ENCODE peak calls at places on chromosomes 3 and 15, in eight cellular contexts. D is left ventricle myocardium inferior; M is endodermal cell; K is transverse colon; R is upper lobe of right lung; W is suprapubic skin; G is CD8-positive, alpha-beta T cell; U is tibial nerve. Z is an unnamed sample.

GRCh38 chr3:50274371-50275104 is 4.3 kb upstream of the LSMEM2 start:
- DNase-seq in D (peak), M (peak), K (peak), R (peak), W (peak), G (peak), U (no peak), Z (no peak)

GRCh38 chr3:71817262-71817661 is 32.3 kb upstream of the PROK2 start:
- DNase-seq in D (no peak), M (peak), K (no peak), R (no peak), W (no peak), G (no peak), U (no peak), Z (no peak)

GRCh38 chr3:37943631-37944242 is 46.8 kb upstream of the VILL start:
- DNase-seq in D (no peak), M (no peak), K (no peak), R (no peak), W (no peak), G (no peak), U (no peak), Z (no peak)

GRCh38 chr3:78003090-78003489 is 963.2 kb downstream of the ROBO2 start:
- DNase-seq in D (no peak), M (peak), K (no peak), R (no peak), W (no peak), G (no peak), U (no peak), Z (no peak)

GRCh38 chr3:169659096-169659521 is 4.4 kb downstream of the MECOM start:
- DNase-seq in D (peak), M (peak), K (no peak), R (peak), W (no peak), G (no peak), U (no peak), Z (no peak)

GRCh38 chr3:99901200-99901926 is 83.7 kb downstream of the CMSS1 start:
- DNase-seq in D (no peak), M (no peak), K (no peak), R (no peak), W (no peak), G (no peak), U (no peak), Z (no peak)

GRCh38 chr15:71508081-71508682 is 302.2 kb upstream of the NR2E3 start:
- DNase-seq in D (no peak), M (no peak), K (no peak), R (no peak), W (no peak), G (no peak), U (no peak), Z (no peak)

GRCh38 chr3:165195628-165196576 is at the start of gene SLITRK3:
- DNase-seq in D (no peak), M (peak), K (no peak), R (peak), W (no peak), G (no peak), U (no peak), Z (no peak)

GRCh38 chr3:57946970-57947381 is 61.2 kb upstream of the FLNB start:
- DNase-seq in D (no peak), M (peak), K (no peak), R (no peak), W (no peak), G (no peak), U (no peak), Z (no peak)

GRCh38 chr3:48619541-48620524 is 1.7 kb downstream of the TMEM89 start:
- DNase-seq in D (no peak), M (no peak), K (no peak), R (no peak), W (no peak), G (no peak), U (no peak), Z (no peak)

GRCh38 chr3:5002174-5002870 is 23.1 kb downstream of the BHLHE40 start:
- DNase-seq in D (no peak), M (peak), K (no peak), R (no peak), W (no peak), G (no peak), U (no peak), Z (no peak)

GRCh38 chr3:176147251-176147650 is 1050.0 kb downstream of the TBL1XR1 start:
- DNase-seq in D (no peak), M (no peak), K (no peak), R (no peak), W (no peak), G (no peak), U (no peak), Z (no peak)

GRCh38 chr15:90482124-90483011 is 47.4 kb upstream of the CRTC3 start:
- DNase-seq in D (no peak), M (peak), K (peak), R (no peak), W (no peak), G (peak), U (peak), Z (peak)

GRCh38 chr3:172449468-172450149 is 1.4 kb upstream of the GHSR start:
- DNase-seq in D (no peak), M (peak), K (no peak), R (no peak), W (no peak), G (no peak), U (no peak), Z (no peak)

GRCh38 chr15:77076325-77076915 is 5.5 kb upstream of the TSPAN3 start:
- DNase-seq in D (no peak), M (no peak), K (no peak), R (no peak), W (no peak), G (no peak), U (no peak), Z (no peak)

GRCh38 chr3:41464401-41464800 is 265.1 kb downstream of the CTNNB1 start:
- DNase-seq in D (no peak), M (no peak), K (no peak), R (no peak), W (no peak), G (no peak), U (no peak), Z (no peak)

GRCh38 chr15:101207867-101208288 is 44.0 kb downstream of the CHSY1 start:
- DNase-seq in D (no peak), M (no peak), K (peak), R (no peak), W (no peak), G (no peak), U (no peak), Z (peak)

GRCh38 chr3:111069974-111070751 is 1.5 kb upstream of the NECTIN3 start:
- DNase-seq in D (no peak), M (peak), K (peak), R (no peak), W (no peak), G (no peak), U (no peak), Z (no peak)

GRCh38 chr3:160006282-160007163 is 17.9 kb downstream of the IL12A start:
- DNase-seq in D (no peak), M (peak), K (peak), R (no peak), W (no peak), G (no peak), U (no peak), Z (peak)

GRCh38 chr3:140053794-140054193 is 118.8 kb downstream of the CLSTN2 start:
- DNase-seq in D (no peak), M (no peak), K (no peak), R (no peak), W (no peak), G (no peak), U (no peak), Z (no peak)

GRCh38 chr3:18446067-18446793 is 21.1 kb upstream of the SATB1 start:
- DNase-seq in D (no peak), M (no peak), K (no peak), R (no peak), W (no peak), G (no peak), U (no peak), Z (no peak)

GRCh38 chr3:28476194-28476593 is 127.6 kb upstream of the AZI2 start:
- DNase-seq in D (no peak), M (no peak), K (no peak), R (no peak), W (no peak), G (no peak), U (no peak), Z (peak)

GRCh38 chr3:196643201-196643749 is 3.8 kb downstream of the NRROS start:
- DNase-seq in D (no peak), M (no peak), K (peak), R (peak), W (no peak), G (no peak), U (no peak), Z (no peak)

GRCh38 chr15:59594493-59594942 is 17.1 kb upstream of the GCNT3 start:
- DNase-seq in D (no peak), M (no peak), K (peak), R (no peak), W (no peak), G (no peak), U (no peak), Z (peak)

GRCh38 chr15:90348456-90348855 is 3.6 kb upstream of the ZNF774 start:
- DNase-seq in D (no peak), M (no peak), K (no peak), R (no peak), W (peak), G (no peak), U (no peak), Z (no peak)

GRCh38 chr3:109195812-109196211 is 59.3 kb downstream of the C3orf85 start:
- DNase-seq in D (no peak), M (no peak), K (no peak), R (no peak), W (no peak), G (no peak), U (no peak), Z (no peak)

GRCh38 chr3:73448761-73449290 is 175.9 kb downstream of the PDZRN3 start:
- DNase-seq in D (no peak), M (no peak), K (no peak), R (no peak), W (no peak), G (no peak), U (no peak), Z (no peak)

GRCh38 chr3:50652709-50653108 is 22.0 kb upstream of the DOCK3 start:
- DNase-seq in D (peak), M (peak), K (peak), R (peak), W (no peak), G (peak), U (no peak), Z (no peak)

GRCh38 chr15:29681486-29681845 is 140.8 kb downstream of the TJP1 start:
- DNase-seq in D (no peak), M (no peak), K (no peak), R (no peak), W (peak), G (no peak), U (no peak), Z (no peak)

GRCh38 chr3:17340261-17340660 is 402.2 kb downstream of the TBC1D5 start:
- DNase-seq in D (no peak), M (no peak), K (no peak), R (no peak), W (no peak), G (no peak), U (no peak), Z (no peak)

GRCh38 chr3:140204271-140204984 is 269.4 kb downstream of the CLSTN2 start:
- DNase-seq in D (no peak), M (peak), K (no peak), R (no peak), W (no peak), G (no peak), U (no peak), Z (no peak)

GRCh38 chr3:18425641-18426403 is 683 bp upstream of the SATB1 start:
- DNase-seq in D (peak), M (no peak), K (peak), R (peak), W (peak), G (peak), U (no peak), Z (no peak)

GRCh38 chr3:83500422-83500821 is 1458.4 kb upstream of the CADM2 start:
- DNase-seq in D (no peak), M (no peak), K (no peak), R (no peak), W (no peak), G (no peak), U (no peak), Z (no peak)

GRCh38 chr3:40458473-40458872 is 1.3 kb downstream of the RPL14 start:
- DNase-seq in D (no peak), M (no peak), K (no peak), R (no peak), W (no peak), G (no peak), U (no peak), Z (no peak)

GRCh38 chr3:53089511-53089910 is 40.7 kb downstream of the RFT1 start:
- DNase-seq in D (peak), M (no peak), K (no peak), R (no peak), W (no peak), G (no peak), U (no peak), Z (no peak)

GRCh38 chr3:36381311-36381956 is 1.1 kb downstream of the STAC start:
- DNase-seq in D (no peak), M (peak), K (no peak), R (no peak), W (no peak), G (no peak), U (no peak), Z (no peak)

DNA sequence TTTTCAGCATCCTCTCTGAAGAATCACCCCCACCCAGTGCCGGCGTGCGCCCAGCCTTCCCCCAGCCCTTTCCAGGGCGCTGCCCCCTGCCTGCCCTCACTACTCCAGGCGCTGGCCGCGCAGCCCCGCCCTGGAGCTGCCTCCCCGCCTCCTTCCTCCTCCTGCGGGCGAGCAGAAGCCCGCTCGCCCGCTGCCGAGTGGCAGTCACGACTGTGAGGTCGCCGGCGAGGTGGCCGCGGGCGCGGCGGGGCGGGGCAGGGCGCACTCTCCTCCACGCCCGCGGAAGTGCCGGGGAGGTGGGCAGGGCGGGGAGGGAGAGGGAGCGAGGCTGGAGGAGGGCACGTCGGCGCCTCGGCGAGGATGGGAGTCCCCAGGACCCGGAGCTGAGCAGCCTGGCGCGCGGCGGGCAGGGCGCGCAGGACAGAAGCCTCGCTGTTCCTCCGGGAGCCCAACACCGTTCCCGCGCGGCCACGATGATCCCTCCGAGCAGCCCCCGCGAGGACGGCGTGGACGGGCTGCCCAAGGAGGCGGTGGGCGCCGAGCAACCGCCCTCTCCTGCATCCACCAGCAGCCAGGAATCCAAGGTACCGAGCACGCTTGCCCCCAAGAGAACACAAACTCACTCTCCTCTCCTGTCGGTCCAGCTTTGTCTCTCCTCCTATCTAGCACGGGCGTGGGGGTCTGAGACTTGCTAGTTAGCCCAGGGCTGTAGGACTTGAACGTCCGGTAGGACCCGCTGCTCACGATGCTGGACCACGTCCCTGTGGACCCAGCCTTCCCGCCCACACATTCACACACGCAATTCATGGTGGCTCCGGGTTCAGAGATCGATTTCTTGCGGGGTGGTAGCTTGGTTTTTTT is at the start of gene STAC:
- DNase-seq in D (peak), M (peak), K (peak), R (peak), W (peak), G (no peak), U (no peak), Z (no peak)
- H3K4me3 ChIP-seq in D (peak), M (peak), K (peak), R (peak), W (peak), G (no peak), U (peak), Z (peak)

DNA sequence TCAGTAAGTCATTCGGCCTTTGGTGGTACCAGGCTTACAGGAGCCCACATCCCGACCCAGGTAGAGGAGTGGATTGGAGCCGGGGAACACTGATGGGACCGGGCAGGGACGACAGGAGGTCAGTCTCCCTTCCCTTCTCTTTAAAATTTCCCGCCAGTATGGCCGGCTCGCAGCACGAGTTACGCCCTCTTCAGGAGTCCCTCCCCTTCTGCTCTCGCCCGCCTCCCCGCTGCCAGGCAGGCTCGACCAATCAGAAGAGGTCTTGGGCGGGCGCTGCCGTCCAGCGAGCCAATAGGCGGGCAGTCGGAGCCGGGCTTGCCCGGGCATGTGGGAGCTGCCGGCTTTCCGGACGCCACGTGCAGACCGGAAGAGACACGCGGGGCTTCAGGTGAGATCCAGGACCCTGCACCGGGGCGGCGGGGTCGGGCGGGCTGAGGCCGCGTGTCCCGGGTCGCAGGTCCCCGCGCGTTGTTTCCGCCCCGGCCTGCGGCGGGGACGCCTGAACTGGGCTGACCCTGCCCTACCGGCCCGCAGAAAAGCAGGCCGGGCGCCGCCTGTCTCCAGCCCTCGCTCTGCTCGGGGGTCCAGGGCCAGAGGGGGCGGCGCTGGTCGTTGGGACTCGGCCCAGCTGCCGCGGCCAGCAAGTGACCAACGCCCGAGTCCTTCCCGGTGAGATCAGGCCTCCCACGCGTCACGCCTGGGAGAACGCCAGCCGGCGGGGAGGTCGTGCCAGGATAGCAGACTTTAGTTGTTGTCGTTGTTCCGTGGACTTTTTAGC is at the start of gene AEN:
- DNase-seq in D (peak), M (peak), K (peak), R (peak), W (peak), G (peak), U (peak), Z (peak)
- TF ChIP-seq CTCF in D (peak), M (no peak), K (no peak), R (no peak), W (no peak), G (no peak), U (no peak), Z (no peak)

GRCh38 chr3:125051715-125052581 is 3.8 kb downstream of the HEG1 start:
- DNase-seq in D (peak), M (peak), K (peak), R (no peak), W (peak), G (peak), U (peak), Z (peak)
- H3K4me3 ChIP-seq in D (peak), M (peak), K (no peak), R (peak), W (peak), G (peak), U (peak), Z (peak)

GRCh38 chr3:133991637-133992036 is 38.1 kb downstream of the SLCO2A1 start:
- DNase-seq in D (no peak), M (peak), K (no peak), R (no peak), W (no peak), G (no peak), U (no peak), Z (no peak)

GRCh38 chr3:133991209-133991608 is 38.5 kb downstream of the SLCO2A1 start:
- DNase-seq in D (no peak), M (no peak), K (no peak), R (no peak), W (no peak), G (no peak), U (no peak), Z (no peak)

GRCh38 chr3:133992951-133993595 is 36.7 kb downstream of the SLCO2A1 start:
- DNase-seq in D (no peak), M (peak), K (no peak), R (no peak), W (no peak), G (no peak), U (no peak), Z (no peak)

GRCh38 chr3:133994166-133994910 is 35.4 kb downstream of the SLCO2A1 start:
- DNase-seq in D (no peak), M (peak), K (no peak), R (no peak), W (no peak), G (no peak), U (no peak), Z (no peak)

DNA sequence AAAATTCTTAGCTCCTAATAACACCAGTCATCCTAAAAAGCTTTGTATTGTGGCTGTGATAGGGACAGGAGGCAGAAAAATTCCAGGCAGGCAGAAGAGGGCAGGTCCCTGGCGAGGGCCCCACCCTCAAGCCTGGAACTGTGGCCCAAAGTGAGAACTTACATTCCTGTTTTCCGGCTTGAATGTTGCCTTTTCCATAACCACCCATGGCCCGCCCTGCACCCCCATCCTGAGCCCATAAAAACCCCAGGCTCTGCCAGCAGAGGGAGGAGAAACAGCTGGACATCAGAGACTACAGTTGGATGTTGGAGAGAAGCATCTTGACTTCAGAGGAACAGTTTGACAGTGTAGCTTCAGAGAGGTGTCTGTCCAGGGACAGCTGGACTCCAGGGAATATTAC is 37.3 kb downstream of the SLCO2A1 start:
- DNase-seq in D (peak), M (peak), K (no peak), R (no peak), W (no peak), G (no peak), U (no peak), Z (no peak)
- TF ChIP-seq CTCF in D (no peak), M (peak), K (no peak), R (no peak), W (no peak), G (no peak), U (no peak), Z (peak)

GRCh38 chr15:81296673-81297072 is 27.3 kb downstream of the STARD5 start:
- DNase-seq in D (peak), M (peak), K (peak), R (peak), W (peak), G (peak), U (no peak), Z (no peak)

GRCh38 chr15:81296218-81296617 is 27.7 kb downstream of the STARD5 start:
- DNase-seq in D (no peak), M (no peak), K (peak), R (no peak), W (peak), G (no peak), U (no peak), Z (no peak)

GRCh38 chr15:81298606-81299005 is 25.3 kb downstream of the STARD5 start:
- DNase-seq in D (no peak), M (no peak), K (no peak), R (no peak), W (peak), G (no peak), U (no peak), Z (no peak)

GRCh38 chr15:81297147-81297572 is 26.8 kb downstream of the STARD5 start:
- DNase-seq in D (no peak), M (no peak), K (peak), R (no peak), W (peak), G (no peak), U (no peak), Z (no peak)

GRCh38 chr15:81297580-81298575 is 26.1 kb downstream of the STARD5 start:
- DNase-seq in D (no peak), M (no peak), K (peak), R (no peak), W (peak), G (no peak), U (no peak), Z (no peak)
- H3K4me3 ChIP-seq in D (peak), M (no peak), K (no peak), R (peak), W (peak), G (peak), U (no peak), Z (no peak)

Z was measured in AG09309.